ENCODE peak calls at places on chromosomes 2 and 18, in six cellular contexts. Y, T, V, Q, M and P are unnamed samples.

GRCh38 chr2:241235859-241236593 is 47.5 kb downstream of the ANO7 start:
- DNase-seq in Y (no peak), T (no peak), V (no peak), Q (no peak), M (no peak), P (no peak)

GRCh38 chr2:112166801-112167499 is 28.8 kb downstream of the FBLN7 start:
- DNase-seq in Y (no peak), T (no peak), V (no peak), Q (no peak), M (no peak), P (no peak)

GRCh38 chr2:67294218-67294617 is 102.9 kb upstream of the ETAA1 start:
- DNase-seq in Y (no peak), T (no peak), V (no peak), Q (no peak), M (no peak), P (no peak)

GRCh38 chr2:207706936-207707860 is 4.2 kb upstream of the CCNYL1 start:
- DNase-seq in Y (no peak), T (no peak), V (no peak), Q (no peak), M (no peak), P (no peak)

GRCh38 chr18:79748321-79749157 is 49.2 kb upstream of the KCNG2 start:
- DNase-seq in Y (no peak), T (no peak), V (no peak), Q (no peak), M (no peak), P (no peak)

GRCh38 chr18:3664563-3665178 is 214.7 kb downstream of the TGIF1 start:
- DNase-seq in Y (no peak), T (no peak), V (no peak), Q (no peak), M (peak; percentile 19), P (no peak)

GRCh38 chr2:239830066-239830717 is 194.9 kb downstream of the NDUFA10 start:
- DNase-seq in Y (no peak), T (no peak), V (no peak), Q (no peak), M (no peak), P (no peak)

GRCh38 chr2:121076501-121076820 is 208.5 kb downstream of the TFCP2L1 start:
- DNase-seq in Y (no peak), T (no peak), V (no peak), Q (no peak), M (no peak), P (no peak)

GRCh38 chr2:203740741-203741363 is 34.4 kb downstream of the CD28 start:
- DNase-seq in Y (peak; percentile 66), T (no peak), V (peak; percentile 68), Q (no peak), M (peak; percentile 78), P (no peak)

GRCh38 chr2:183950673-183951072 is 647.7 kb upstream of the ZNF804A start:
- DNase-seq in Y (no peak), T (no peak), V (no peak), Q (no peak), M (no peak), P (peak; percentile 95)

GRCh38 chr2:28391564-28392296 is 928 bp upstream of the FOSL2 start:
- DNase-seq in Y (peak; percentile 52), T (no peak), V (peak; percentile 94), Q (peak; percentile 69), M (peak; percentile 93), P (no peak)

GRCh38 chr2:44201648-44202047 is 33.0 kb downstream of the PPM1B start:
- DNase-seq in Y (no peak), T (no peak), V (no peak), Q (no peak), M (peak; percentile 5), P (no peak)

GRCh38 chr2:28698545-28698944 is 53.1 kb upstream of the PPP1CB start:
- DNase-seq in Y (no peak), T (no peak), V (no peak), Q (no peak), M (no peak), P (no peak)

GRCh38 chr2:126823951-126824350 is 74.7 kb upstream of the TEX51 start:
- DNase-seq in Y (no peak), T (no peak), V (no peak), Q (no peak), M (no peak), P (no peak)

GRCh38 chr2:208929489-208929864 is 494.4 kb upstream of the MAP2 start:
- DNase-seq in Y (no peak), T (no peak), V (no peak), Q (no peak), M (no peak), P (no peak)

GRCh38 chr2:149365826-149366583 is 35.6 kb downstream of the LYPD6 start:
- DNase-seq in Y (no peak), T (no peak), V (peak; percentile 38), Q (no peak), M (peak; percentile 55), P (no peak)

GRCh38 chr2:169069341-169069740 is at the start of gene DHRS9:
- DNase-seq in Y (no peak), T (peak; percentile 37), V (no peak), Q (peak; percentile 26), M (peak; percentile 74), P (no peak)

GRCh38 chr18:24270937-24271380 is 126.7 kb downstream of the OSBPL1A start:
- DNase-seq in Y (no peak), T (peak; percentile 81), V (peak; percentile 43), Q (no peak), M (peak; percentile 69), P (peak; percentile 51)

GRCh38 chr2:232239956-232240681 is 138.4 kb upstream of the ALPP start:
- DNase-seq in Y (no peak), T (no peak), V (no peak), Q (peak; percentile 10), M (peak; percentile 19), P (no peak)